ENCODE peak calls at places on chromosomes 12 and 14, in eight cellular contexts. One of them, this sample, is unnamed.

GRCh38 chr14:23061995-23062394 is 4.7 kb upstream of the CDH24 start:
- DNase-seq in GM12865: no peak
- DNase-seq in WERI-Rb-1: no peak
- DNase-seq in SW 1271: no peak
- DNase-seq in left cardiac atrium: peak; percentile 68
- DNase-seq in activated T-cell treated with anti-CD3 and anti-CD28 coated beads, Interleukin-2, amount 50 U/mL, for 72 hours: no peak
- DNase-seq in progenitor cell of endocrine pancreas: no peak
- DNase-seq in kidney glomerular epithelial cell: no peak
- DNase-seq in this sample: no peak

GRCh38 chr14:100654814-100655795 is 67.9 kb upstream of the BEGAIN start:
- DNase-seq in GM12865: peak; percentile 33
- DNase-seq in WERI-Rb-1: peak; percentile 52
- DNase-seq in SW 1271: no peak
- DNase-seq in left cardiac atrium: no peak
- DNase-seq in activated T-cell treated with anti-CD3 and anti-CD28 coated beads, Interleukin-2, amount 50 U/mL, for 72 hours: peak; percentile 64
- DNase-seq in progenitor cell of endocrine pancreas: peak; percentile 55
- DNase-seq in kidney glomerular epithelial cell: peak; percentile 47
- DNase-seq in this sample: peak; percentile 47

GRCh38 chr12:65941388-65941787 is 117.1 kb downstream of the HMGA2 start:
- DNase-seq in GM12865: no peak
- DNase-seq in WERI-Rb-1: no peak
- DNase-seq in SW 1271: peak; percentile 35
- DNase-seq in left cardiac atrium: no peak
- DNase-seq in activated T-cell treated with anti-CD3 and anti-CD28 coated beads, Interleukin-2, amount 50 U/mL, for 72 hours: no peak
- DNase-seq in progenitor cell of endocrine pancreas: no peak
- DNase-seq in kidney glomerular epithelial cell: peak; percentile 82
- DNase-seq in this sample: no peak

GRCh38 chr12:119713551-119714031 is 45.7 kb downstream of the PRKAB1 start:
- DNase-seq in GM12865: no peak
- DNase-seq in WERI-Rb-1: no peak
- DNase-seq in SW 1271: no peak
- DNase-seq in left cardiac atrium: no peak
- DNase-seq in activated T-cell treated with anti-CD3 and anti-CD28 coated beads, Interleukin-2, amount 50 U/mL, for 72 hours: no peak
- DNase-seq in progenitor cell of endocrine pancreas: no peak
- DNase-seq in kidney glomerular epithelial cell: no peak
- DNase-seq in this sample: no peak

GRCh38 chr12:12560587-12561304 is 1.9 kb downstream of the DUSP16 start:
- DNase-seq in GM12865: peak; percentile 85
- DNase-seq in WERI-Rb-1: peak; percentile 16
- DNase-seq in SW 1271: peak; percentile 55
- DNase-seq in left cardiac atrium: peak; percentile 29
- DNase-seq in activated T-cell treated with anti-CD3 and anti-CD28 coated beads, Interleukin-2, amount 50 U/mL, for 72 hours: peak; percentile 64
- DNase-seq in progenitor cell of endocrine pancreas: no peak
- DNase-seq in kidney glomerular epithelial cell: peak; percentile 78
- DNase-seq in this sample: peak; percentile 75

GRCh38 chr14:64766430-64767151 is 62.4 kb downstream of the PLEKHG3 start:
- DNase-seq in GM12865: no peak
- DNase-seq in WERI-Rb-1: no peak
- DNase-seq in SW 1271: no peak
- DNase-seq in left cardiac atrium: no peak
- DNase-seq in activated T-cell treated with anti-CD3 and anti-CD28 coated beads, Interleukin-2, amount 50 U/mL, for 72 hours: no peak
- DNase-seq in progenitor cell of endocrine pancreas: no peak
- DNase-seq in kidney glomerular epithelial cell: no peak
- DNase-seq in this sample: no peak

GRCh38 chr14:91731018-91731417 is 868 bp downstream of the CATSPERB start:
- DNase-seq in GM12865: no peak
- DNase-seq in WERI-Rb-1: no peak
- DNase-seq in SW 1271: no peak
- DNase-seq in left cardiac atrium: no peak
- DNase-seq in activated T-cell treated with anti-CD3 and anti-CD28 coated beads, Interleukin-2, amount 50 U/mL, for 72 hours: no peak
- DNase-seq in progenitor cell of endocrine pancreas: no peak
- DNase-seq in kidney glomerular epithelial cell: no peak
- DNase-seq in this sample: no peak

GRCh38 chr12:132316497-132317232 is 12.7 kb downstream of the GALNT9 start:
- DNase-seq in GM12865: no peak
- DNase-seq in WERI-Rb-1: no peak
- DNase-seq in SW 1271: no peak
- DNase-seq in left cardiac atrium: peak; percentile 3
- DNase-seq in activated T-cell treated with anti-CD3 and anti-CD28 coated beads, Interleukin-2, amount 50 U/mL, for 72 hours: no peak
- DNase-seq in progenitor cell of endocrine pancreas: no peak
- DNase-seq in kidney glomerular epithelial cell: no peak
- DNase-seq in this sample: no peak

GRCh38 chr14:103718572-103718971 is 3.0 kb downstream of the ZFYVE21 start:
- DNase-seq in GM12865: no peak
- DNase-seq in WERI-Rb-1: no peak
- DNase-seq in SW 1271: no peak
- DNase-seq in left cardiac atrium: no peak
- DNase-seq in activated T-cell treated with anti-CD3 and anti-CD28 coated beads, Interleukin-2, amount 50 U/mL, for 72 hours: no peak
- DNase-seq in progenitor cell of endocrine pancreas: no peak
- DNase-seq in kidney glomerular epithelial cell: no peak
- DNase-seq in this sample: no peak

GRCh38 chr12:41962171-41962572 is 182.5 kb downstream of the GXYLT1 start:
- DNase-seq in GM12865: no peak
- DNase-seq in WERI-Rb-1: no peak
- DNase-seq in SW 1271: no peak
- DNase-seq in left cardiac atrium: no peak
- DNase-seq in activated T-cell treated with anti-CD3 and anti-CD28 coated beads, Interleukin-2, amount 50 U/mL, for 72 hours: no peak
- DNase-seq in progenitor cell of endocrine pancreas: no peak
- DNase-seq in kidney glomerular epithelial cell: no peak
- DNase-seq in this sample: no peak

GRCh38 chr14:64439141-64439540 is 26.2 kb upstream of the AKAP5 start:
- DNase-seq in GM12865: no peak
- DNase-seq in WERI-Rb-1: no peak
- DNase-seq in SW 1271: no peak
- DNase-seq in left cardiac atrium: no peak
- DNase-seq in activated T-cell treated with anti-CD3 and anti-CD28 coated beads, Interleukin-2, amount 50 U/mL, for 72 hours: no peak
- DNase-seq in progenitor cell of endocrine pancreas: no peak
- DNase-seq in kidney glomerular epithelial cell: no peak
- DNase-seq in this sample: no peak

GRCh38 chr12:76470028-76470939 is 89.3 kb downstream of the OSBPL8 start:
- DNase-seq in GM12865: peak; percentile 17
- DNase-seq in WERI-Rb-1: no peak
- DNase-seq in SW 1271: peak; percentile 76
- DNase-seq in left cardiac atrium: no peak
- DNase-seq in activated T-cell treated with anti-CD3 and anti-CD28 coated beads, Interleukin-2, amount 50 U/mL, for 72 hours: no peak
- DNase-seq in progenitor cell of endocrine pancreas: no peak
- DNase-seq in kidney glomerular epithelial cell: peak; percentile 59
- DNase-seq in this sample: peak; percentile 8

GRCh38 chr14:56760164-56760914 is 49.9 kb downstream of the OTX2 start:
- DNase-seq in GM12865: no peak
- DNase-seq in WERI-Rb-1: peak; percentile 74
- DNase-seq in SW 1271: no peak
- DNase-seq in left cardiac atrium: no peak
- DNase-seq in activated T-cell treated with anti-CD3 and anti-CD28 coated beads, Interleukin-2, amount 50 U/mL, for 72 hours: no peak
- DNase-seq in progenitor cell of endocrine pancreas: no peak
- DNase-seq in kidney glomerular epithelial cell: no peak
- DNase-seq in this sample: no peak

GRCh38 chr12:6038160-6038559 is 86.3 kb downstream of the VWF start:
- DNase-seq in GM12865: peak; percentile 87
- DNase-seq in WERI-Rb-1: peak; percentile 86
- DNase-seq in SW 1271: peak; percentile 66
- DNase-seq in left cardiac atrium: no peak
- DNase-seq in activated T-cell treated with anti-CD3 and anti-CD28 coated beads, Interleukin-2, amount 50 U/mL, for 72 hours: peak; percentile 51
- DNase-seq in progenitor cell of endocrine pancreas: peak; percentile 61
- DNase-seq in kidney glomerular epithelial cell: peak; percentile 62
- DNase-seq in this sample: peak; percentile 67

GRCh38 chr14:31020834-31021575 is 4.4 kb upstream of the AP4S1 start:
- DNase-seq in GM12865: no peak
- DNase-seq in WERI-Rb-1: no peak
- DNase-seq in SW 1271: no peak
- DNase-seq in left cardiac atrium: no peak
- DNase-seq in activated T-cell treated with anti-CD3 and anti-CD28 coated beads, Interleukin-2, amount 50 U/mL, for 72 hours: no peak
- DNase-seq in progenitor cell of endocrine pancreas: no peak
- DNase-seq in kidney glomerular epithelial cell: no peak
- DNase-seq in this sample: no peak

This sample was measured in activated naive CD4-positive, alpha-beta T cell treated with anti-CD3 and anti-CD28 coated beads for 36 hours.